ENCODE peak calls at places on chromosomes 2 and 18, in six cellular contexts. J is GM06990, E is psoas muscle, Q is GM13977, V is lower leg skin, X is spleen. C is an unnamed sample.

GRCh38 chr18:48222118-48222517 is 187.1 kb downstream of the ZBTB7C start:
- DNase-seq in J (no peak), E (peak; percentile 59), Q (no peak), V (peak; percentile 68), X (no peak), C (no peak)

GRCh38 chr18:9136315-9137141 is at the start of gene ANKRD12:
- DNase-seq in J (peak; percentile 100), E (peak; percentile 99), Q (peak; percentile 98), V (peak; percentile 96), X (peak; percentile 100), C (peak; percentile 99)

GRCh38 chr2:36807223-36807886 is 110.8 kb downstream of the VIT start:
- DNase-seq in J (no peak), E (no peak), Q (no peak), V (no peak), X (no peak), C (no peak)

GRCh38 chr2:219576505-219577388 is 4.6 kb downstream of the INHA start:
- DNase-seq in J (no peak), E (no peak), Q (no peak), V (no peak), X (no peak), C (no peak)

GRCh38 chr2:70561893-70562292 is 8.3 kb upstream of the TGFA start:
- DNase-seq in J (no peak), E (no peak), Q (no peak), V (no peak), X (no peak), C (no peak)

GRCh38 chr2:217812170-217812569 is 190.6 kb downstream of the TNS1 start:
- DNase-seq in J (no peak), E (peak; percentile 87), Q (no peak), V (no peak), X (no peak), C (no peak)

GRCh38 chr2:11933854-11934253 is 187.4 kb downstream of the LPIN1 start:
- DNase-seq in J (peak; percentile 50), E (no peak), Q (peak; percentile 37), V (no peak), X (no peak), C (no peak)

GRCh38 chr2:172693037-172693436 is 42.6 kb upstream of the RAPGEF4 start:
- DNase-seq in J (no peak), E (no peak), Q (no peak), V (peak; percentile 79), X (no peak), C (no peak)

GRCh38 chr2:3827673-3828575 is 124.5 kb downstream of the DCDC2C start:
- DNase-seq in J (no peak), E (no peak), Q (peak; percentile 47), V (no peak), X (no peak), C (no peak)

GRCh38 chr18:9172506-9173127 is 36.0 kb downstream of the ANKRD12 start:
- DNase-seq in J (no peak), E (no peak), Q (no peak), V (no peak), X (no peak), C (no peak)

DNA sequence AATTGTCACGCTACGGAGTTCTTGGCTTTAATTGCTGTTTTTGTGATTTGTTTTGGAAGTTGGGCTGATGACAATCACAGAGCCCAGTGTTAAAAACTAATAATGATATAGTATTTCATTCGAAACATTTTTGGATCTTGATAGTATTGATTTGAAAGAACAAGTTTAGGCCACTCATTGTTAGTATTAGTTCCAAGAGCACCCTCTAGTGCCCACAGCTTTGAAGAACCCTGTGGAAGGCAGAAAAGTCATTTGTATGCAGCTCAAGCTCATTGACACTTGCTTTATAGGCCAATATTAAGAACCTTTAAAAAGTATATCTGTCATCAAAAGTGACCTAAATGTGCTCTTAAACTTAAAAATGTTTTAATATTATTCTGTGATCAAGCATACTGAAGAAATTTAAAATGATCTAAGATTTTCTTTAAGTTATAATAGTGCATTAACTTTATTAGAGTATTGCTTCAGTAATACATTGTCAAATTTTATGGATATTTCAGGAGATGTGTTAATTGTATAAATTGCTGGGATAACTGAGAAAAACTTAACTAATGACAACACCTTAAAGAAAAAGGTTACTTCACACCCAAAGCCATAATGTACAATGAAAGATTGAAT is 191.0 kb downstream of the GRB14 start:
- DNase-seq in J (no peak), E (no peak), Q (no peak), V (no peak), X (no peak), C (no peak)
- TF ChIP-seq CTCF in J (peak; percentile 62), E (peak; percentile 51), Q (peak; percentile 55), V (no peak), X (peak; percentile 8), C (peak; percentile 96)

GRCh38 chr2:212863185-212863588 is 288.2 kb downstream of the IKZF2 start:
- DNase-seq in J (peak; percentile 25), E (no peak), Q (no peak), V (no peak), X (peak; percentile 48), C (no peak)
- TF ChIP-seq CTCF in J (peak; percentile 50), E (peak; percentile 32), Q (peak; percentile 53), V (no peak), X (peak; percentile 9), C (peak; percentile 65)

GRCh38 chr2:34828481-34828880 is 1229.4 kb upstream of the FAM98A start:
- DNase-seq in J (no peak), E (no peak), Q (no peak), V (no peak), X (no peak), C (no peak)
- TF ChIP-seq CTCF in J (no peak), E (no peak), Q (no peak), V (no peak), X (no peak), C (no peak)

GRCh38 chr2:65974067-65974723 is 460.7 kb upstream of the MEIS1 start:
- DNase-seq in J (no peak), E (no peak), Q (no peak), V (no peak), X (no peak), C (no peak)
- TF ChIP-seq CTCF in J (peak; percentile 40), E (no peak), Q (peak; percentile 8), V (no peak), X (no peak), C (peak; percentile 52)

GRCh38 chr18:35585608-35586007 is 4.1 kb downstream of the GALNT1 start:
- DNase-seq in J (no peak), E (no peak), Q (no peak), V (no peak), X (no peak), C (no peak)

GRCh38 chr18:35588122-35588521 is 6.6 kb downstream of the GALNT1 start:
- DNase-seq in J (no peak), E (no peak), Q (no peak), V (no peak), X (no peak), C (no peak)

GRCh38 chr18:35592298-35592697 is 10.8 kb downstream of the GALNT1 start:
- DNase-seq in J (peak; percentile 53), E (no peak), Q (peak; percentile 58), V (no peak), X (no peak), C (no peak)

GRCh38 chr18:35590935-35591334 is 9.4 kb downstream of the GALNT1 start:
- DNase-seq in J (no peak), E (no peak), Q (no peak), V (no peak), X (no peak), C (no peak)

GRCh38 chr18:35588995-35589394 is 7.5 kb downstream of the GALNT1 start:
- DNase-seq in J (no peak), E (no peak), Q (no peak), V (no peak), X (no peak), C (no peak)
- TF ChIP-seq CTCF in J (peak; percentile 51), E (no peak), Q (peak; percentile 38), V (no peak), X (peak; percentile 26), C (peak; percentile 14)

DNA sequence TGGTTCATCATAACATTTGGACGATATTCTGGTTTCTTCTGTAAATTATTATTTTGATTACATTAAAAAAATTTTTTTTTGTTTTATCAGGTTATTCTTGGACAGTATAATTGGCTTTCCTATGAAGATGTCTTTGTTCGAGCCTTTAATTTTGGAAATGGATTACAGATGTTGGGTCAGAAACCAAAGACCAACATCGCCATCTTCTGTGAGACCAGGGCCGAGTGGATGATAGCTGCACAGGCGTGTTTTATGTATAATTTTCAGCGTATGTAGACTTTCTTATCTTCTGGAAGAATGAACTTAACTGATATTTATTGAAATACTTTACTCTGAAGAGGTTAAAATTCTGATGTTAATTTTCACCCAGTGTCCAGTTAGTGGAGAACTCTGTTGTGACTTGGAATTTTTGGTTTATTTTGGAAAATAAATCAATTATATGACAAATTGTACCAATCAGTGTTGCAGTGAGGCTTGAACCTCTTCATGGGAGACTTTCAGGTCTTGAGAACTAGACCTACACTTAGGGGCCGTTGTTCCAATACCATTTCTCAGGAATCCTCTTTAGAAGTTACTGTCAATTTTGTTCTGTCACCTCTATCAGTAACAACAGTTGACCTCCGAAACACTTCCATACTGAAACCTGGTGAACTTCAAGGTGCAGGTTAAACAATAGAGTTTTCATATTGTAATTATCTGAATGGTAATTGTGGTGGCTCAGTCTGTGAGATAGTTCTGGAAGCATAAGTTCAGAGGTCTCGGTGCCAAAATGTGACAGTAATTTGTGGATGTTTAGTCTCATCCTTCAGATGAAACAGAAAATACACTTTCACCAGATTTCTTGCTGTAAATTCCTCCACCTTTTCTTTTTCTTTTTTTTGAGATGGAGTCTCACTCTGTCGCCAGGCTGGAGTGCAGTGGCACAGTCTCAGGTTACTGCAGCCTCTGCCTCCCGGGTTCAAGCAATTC is 55.7 kb downstream of the ACSL3 start:
- DNase-seq in J (no peak), E (no peak), Q (no peak), V (no peak), X (no peak), C (no peak)
- TF ChIP-seq CTCF in J (no peak), E (no peak), Q (peak; percentile 13), V (no peak), X (no peak), C (peak; percentile 51)

DNA sequence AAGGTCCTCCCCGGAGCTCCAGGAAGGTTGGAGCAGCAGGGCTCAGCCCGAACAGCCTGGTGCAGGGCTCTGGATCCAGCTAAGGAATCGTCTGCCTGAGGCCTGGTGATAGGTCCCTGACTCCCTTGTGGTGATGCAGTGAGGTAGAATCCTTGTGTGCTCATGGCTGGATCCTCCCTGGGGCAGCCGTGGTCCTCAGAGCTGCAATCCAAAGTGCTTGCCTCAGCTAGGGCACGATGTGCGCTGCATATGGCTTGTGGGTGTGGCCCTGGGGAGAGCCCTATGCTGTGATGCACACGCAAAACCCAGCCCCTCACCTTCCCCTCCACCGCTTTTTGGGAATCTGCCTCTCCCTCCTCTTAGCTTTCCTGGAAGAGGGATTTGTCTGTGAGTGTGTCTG is 142.2 kb downstream of the DYSF start:
- DNase-seq in J (no peak), E (no peak), Q (no peak), V (no peak), X (no peak), C (no peak)
- TF ChIP-seq CTCF in J (no peak), E (no peak), Q (no peak), V (no peak), X (no peak), C (no peak)

GRCh38 chr2:207143131-207143473 is 22.6 kb downstream of the KLF7 start:
- DNase-seq in J (peak; percentile 27), E (no peak), Q (no peak), V (no peak), X (no peak), C (no peak)

GRCh38 chr2:207143474-207144190 is 22.1 kb downstream of the KLF7 start:
- DNase-seq in J (peak; percentile 38), E (peak; percentile 85), Q (no peak), V (peak; percentile 84), X (peak; percentile 85), C (no peak)

GRCh38 chr2:207144191-207144795 is 21.5 kb downstream of the KLF7 start:
- DNase-seq in J (no peak), E (no peak), Q (no peak), V (no peak), X (no peak), C (no peak)

GRCh38 chr2:207141381-207141780 is 24.4 kb downstream of the KLF7 start:
- DNase-seq in J (no peak), E (no peak), Q (no peak), V (no peak), X (no peak), C (no peak)

GRCh38 chr2:207142461-207142860 is 23.3 kb downstream of the KLF7 start:
- DNase-seq in J (no peak), E (no peak), Q (no peak), V (no peak), X (no peak), C (no peak)
- TF ChIP-seq CTCF in J (peak; percentile 19), E (peak; percentile 24), Q (peak; percentile 36), V (no peak), X (peak; percentile 27), C (peak; percentile 48)